ENCODE peak calls at places on chromosomes 7 and 10, in nine cellular contexts. One of them, this sample, is unnamed.

GRCh38 chr7:1899201-1899600 is 229.1 kb downstream of the ELFN1 start:
- DNase-seq in sigmoid colon: no peak
- DNase-seq in heart left ventricle: peak
- DNase-seq in body of pancreas: no peak
- DNase-seq in stomach: no peak
- DNase-seq in IMR-90: peak
- DNase-seq in A549: no peak
- DNase-seq in adrenal gland: no peak
- DNase-seq in ovary: no peak
- DNase-seq in this sample: no peak

GRCh38 chr10:131872837-131873375 is 27.9 kb upstream of the PPP2R2D start:
- DNase-seq in sigmoid colon: peak
- DNase-seq in adrenal gland: no peak
- DNase-seq in body of pancreas: no peak
- DNase-seq in stomach: no peak
- DNase-seq in ovary: no peak
- DNase-seq in heart left ventricle: no peak
- DNase-seq in A549: no peak
- DNase-seq in IMR-90: no peak
- DNase-seq in this sample: no peak

GRCh38 chr7:41188163-41189130 is 514.4 kb downstream of the INHBA start:
- DNase-seq in sigmoid colon: no peak
- DNase-seq in body of pancreas: no peak
- DNase-seq in adrenal gland: no peak
- DNase-seq in ovary: no peak
- DNase-seq in stomach: no peak
- DNase-seq in A549: no peak
- DNase-seq in IMR-90: peak
- DNase-seq in heart left ventricle: no peak
- DNase-seq in this sample: no peak

GRCh38 chr10:114412907-114413386 is 8.6 kb upstream of the AFAP1L2 start:
- DNase-seq in sigmoid colon: peak
- DNase-seq in heart left ventricle: peak
- DNase-seq in IMR-90: peak
- DNase-seq in body of pancreas: no peak
- DNase-seq in ovary: no peak
- DNase-seq in adrenal gland: peak
- DNase-seq in stomach: no peak
- DNase-seq in A549: peak
- DNase-seq in this sample: no peak

GRCh38 chr10:58753425-58753824 is 240.8 kb downstream of the BICC1 start:
- DNase-seq in IMR-90: no peak
- DNase-seq in stomach: no peak
- DNase-seq in A549: no peak
- DNase-seq in sigmoid colon: no peak
- DNase-seq in ovary: no peak
- DNase-seq in adrenal gland: no peak
- DNase-seq in heart left ventricle: no peak
- DNase-seq in body of pancreas: no peak
- DNase-seq in this sample: no peak

GRCh38 chr10:100982916-100983830 is 4.1 kb downstream of the MRPL43 start:
- DNase-seq in heart left ventricle: no peak
- DNase-seq in IMR-90: no peak
- DNase-seq in stomach: peak
- DNase-seq in adrenal gland: peak
- DNase-seq in sigmoid colon: peak
- DNase-seq in ovary: peak
- DNase-seq in body of pancreas: peak
- DNase-seq in A549: no peak
- DNase-seq in this sample: no peak

GRCh38 chr10:110432084-110432483 is 65.6 kb upstream of the DUSP5 start:
- DNase-seq in heart left ventricle: no peak
- DNase-seq in body of pancreas: no peak
- DNase-seq in A549: no peak
- DNase-seq in IMR-90: no peak
- DNase-seq in adrenal gland: no peak
- DNase-seq in stomach: peak
- DNase-seq in ovary: no peak
- DNase-seq in sigmoid colon: peak
- DNase-seq in this sample: no peak

GRCh38 chr10:108562105-108562504 is 1361.2 kb downstream of the XPNPEP1 start:
- DNase-seq in IMR-90: no peak
- DNase-seq in sigmoid colon: no peak
- DNase-seq in body of pancreas: no peak
- DNase-seq in adrenal gland: no peak
- DNase-seq in heart left ventricle: no peak
- DNase-seq in A549: no peak
- DNase-seq in stomach: no peak
- DNase-seq in ovary: no peak
- DNase-seq in this sample: no peak

GRCh38 chr10:59240581-59241183 is 64.2 kb downstream of the PHYHIPL start:
- DNase-seq in stomach: no peak
- DNase-seq in IMR-90: peak
- DNase-seq in A549: peak
- DNase-seq in adrenal gland: no peak
- DNase-seq in body of pancreas: no peak
- DNase-seq in ovary: peak
- DNase-seq in heart left ventricle: no peak
- DNase-seq in sigmoid colon: no peak
- DNase-seq in this sample: peak

GRCh38 chr7:111086532-111086931 is 4.4 kb upstream of the LRRN3 start:
- DNase-seq in stomach: no peak
- DNase-seq in adrenal gland: no peak
- DNase-seq in IMR-90: peak
- DNase-seq in sigmoid colon: no peak
- DNase-seq in heart left ventricle: no peak
- DNase-seq in body of pancreas: no peak
- DNase-seq in ovary: no peak
- DNase-seq in A549: no peak
- DNase-seq in this sample: no peak

GRCh38 chr7:55250313-55250712 is 114.8 kb upstream of the LANCL2 start:
- DNase-seq in adrenal gland: peak
- DNase-seq in body of pancreas: peak
- DNase-seq in IMR-90: no peak
- DNase-seq in sigmoid colon: no peak
- DNase-seq in heart left ventricle: no peak
- DNase-seq in stomach: peak
- DNase-seq in ovary: no peak
- DNase-seq in A549: peak
- DNase-seq in this sample: no peak

GRCh38 chr7:30926323-30926722 is 14.7 kb downstream of the AQP1 start:
- DNase-seq in ovary: peak
- DNase-seq in IMR-90: no peak
- DNase-seq in A549: no peak
- DNase-seq in sigmoid colon: peak
- DNase-seq in adrenal gland: peak
- DNase-seq in stomach: peak
- DNase-seq in body of pancreas: peak
- DNase-seq in heart left ventricle: peak
- DNase-seq in this sample: no peak

GRCh38 chr10:114518401-114519305 is 114.4 kb upstream of the AFAP1L2 start:
- DNase-seq in ovary: no peak
- DNase-seq in A549: peak
- DNase-seq in IMR-90: peak
- DNase-seq in body of pancreas: no peak
- DNase-seq in adrenal gland: peak
- DNase-seq in sigmoid colon: no peak
- DNase-seq in stomach: no peak
- DNase-seq in heart left ventricle: no peak
- DNase-seq in this sample: no peak

GRCh38 chr10:86968271-86968993 is at the start of gene ADIRF:
- DNase-seq in heart left ventricle: peak
- DNase-seq in A549: no peak
- DNase-seq in ovary: peak
- DNase-seq in IMR-90: no peak
- DNase-seq in stomach: peak
- DNase-seq in sigmoid colon: peak
- DNase-seq in body of pancreas: peak
- DNase-seq in adrenal gland: peak
- DNase-seq in this sample: peak

GRCh38 chr10:95810198-95810976 is 54.4 kb downstream of the ENTPD1 start:
- DNase-seq in stomach: no peak
- DNase-seq in sigmoid colon: no peak
- DNase-seq in body of pancreas: no peak
- DNase-seq in A549: no peak
- DNase-seq in ovary: no peak
- DNase-seq in IMR-90: no peak
- DNase-seq in heart left ventricle: no peak
- DNase-seq in adrenal gland: no peak
- DNase-seq in this sample: no peak
- TF ChIP-seq POLR2A in stomach: no peak
- TF ChIP-seq POLR2A in sigmoid colon: no peak
- TF ChIP-seq POLR2A in body of pancreas: no peak
- TF ChIP-seq POLR2A in A549: no peak
- TF ChIP-seq POLR2A in ovary: no peak
- TF ChIP-seq POLR2A in IMR-90: no peak
- TF ChIP-seq POLR2A in heart left ventricle: no peak
- TF ChIP-seq POLR2A in adrenal gland: no peak
- TF ChIP-seq POLR2A in this sample: no peak

GRCh38 chr10:11425288-11425595 is 186.2 kb downstream of the USP6NL start:
- DNase-seq in stomach: no peak
- DNase-seq in A549: no peak
- DNase-seq in heart left ventricle: no peak
- DNase-seq in ovary: no peak
- DNase-seq in IMR-90: no peak
- DNase-seq in adrenal gland: no peak
- DNase-seq in sigmoid colon: no peak
- DNase-seq in body of pancreas: no peak
- DNase-seq in this sample: no peak

GRCh38 chr10:11424456-11425287 is 186.8 kb downstream of the USP6NL start:
- DNase-seq in sigmoid colon: no peak
- DNase-seq in heart left ventricle: no peak
- DNase-seq in body of pancreas: peak
- DNase-seq in stomach: peak
- DNase-seq in ovary: peak
- DNase-seq in adrenal gland: peak
- DNase-seq in IMR-90: peak
- DNase-seq in A549: peak
- DNase-seq in this sample: no peak

GRCh38 chr10:11429439-11430052 is 181.9 kb downstream of the USP6NL start:
- DNase-seq in IMR-90: peak
- DNase-seq in adrenal gland: no peak
- DNase-seq in heart left ventricle: no peak
- DNase-seq in A549: no peak
- DNase-seq in body of pancreas: no peak
- DNase-seq in sigmoid colon: no peak
- DNase-seq in stomach: no peak
- DNase-seq in ovary: no peak
- DNase-seq in this sample: no peak

GRCh38 chr10:11430421-11431275 is 180.8 kb downstream of the USP6NL start:
- DNase-seq in ovary: no peak
- DNase-seq in IMR-90: no peak
- DNase-seq in adrenal gland: no peak
- DNase-seq in stomach: no peak
- DNase-seq in body of pancreas: no peak
- DNase-seq in heart left ventricle: no peak
- DNase-seq in A549: no peak
- DNase-seq in sigmoid colon: no peak
- DNase-seq in this sample: peak

GRCh38 chr10:11425672-11426071 is 185.8 kb downstream of the USP6NL start:
- DNase-seq in ovary: no peak
- DNase-seq in A549: no peak
- DNase-seq in sigmoid colon: no peak
- DNase-seq in body of pancreas: no peak
- DNase-seq in heart left ventricle: no peak
- DNase-seq in adrenal gland: no peak
- DNase-seq in stomach: no peak
- DNase-seq in IMR-90: no peak
- DNase-seq in this sample: no peak
- H3K4me3 ChIP-seq in ovary: no peak
- H3K4me3 ChIP-seq in A549: no peak
- H3K4me3 ChIP-seq in sigmoid colon: no peak
- H3K4me3 ChIP-seq in body of pancreas: no peak
- H3K4me3 ChIP-seq in heart left ventricle: no peak
- H3K4me3 ChIP-seq in adrenal gland: no peak
- H3K4me3 ChIP-seq in stomach: no peak
- H3K4me3 ChIP-seq in IMR-90: no peak
- H3K4me3 ChIP-seq in this sample: no peak

GRCh38 chr7:23292623-23293022 is 6.5 kb upstream of the MALSU1 start:
- DNase-seq in stomach: no peak
- DNase-seq in IMR-90: no peak
- DNase-seq in body of pancreas: no peak
- DNase-seq in A549: no peak
- DNase-seq in heart left ventricle: no peak
- DNase-seq in adrenal gland: no peak
- DNase-seq in sigmoid colon: no peak
- DNase-seq in ovary: no peak
- DNase-seq in this sample: no peak

GRCh38 chr7:23293500-23294073 is 5.6 kb upstream of the MALSU1 start:
- DNase-seq in body of pancreas: no peak
- DNase-seq in sigmoid colon: no peak
- DNase-seq in IMR-90: no peak
- DNase-seq in stomach: no peak
- DNase-seq in adrenal gland: no peak
- DNase-seq in A549: peak
- DNase-seq in heart left ventricle: no peak
- DNase-seq in ovary: no peak
- DNase-seq in this sample: no peak

GRCh38 chr7:23298141-23298851 is 843 bp upstream of the MALSU1 start:
- DNase-seq in stomach: no peak
- DNase-seq in sigmoid colon: no peak
- DNase-seq in adrenal gland: peak
- DNase-seq in body of pancreas: peak
- DNase-seq in heart left ventricle: no peak
- DNase-seq in A549: peak
- DNase-seq in ovary: peak
- DNase-seq in IMR-90: peak
- DNase-seq in this sample: no peak

GRCh38 chr7:23294549-23295400 is 4.4 kb upstream of the MALSU1 start:
- DNase-seq in heart left ventricle: no peak
- DNase-seq in adrenal gland: no peak
- DNase-seq in A549: no peak
- DNase-seq in ovary: no peak
- DNase-seq in stomach: no peak
- DNase-seq in body of pancreas: no peak
- DNase-seq in sigmoid colon: no peak
- DNase-seq in IMR-90: no peak
- DNase-seq in this sample: no peak

GRCh38 chr7:23295401-23295697 is 3.8 kb upstream of the MALSU1 start:
- DNase-seq in sigmoid colon: no peak
- DNase-seq in A549: no peak
- DNase-seq in body of pancreas: no peak
- DNase-seq in IMR-90: no peak
- DNase-seq in stomach: no peak
- DNase-seq in ovary: no peak
- DNase-seq in adrenal gland: no peak
- DNase-seq in heart left ventricle: no peak
- DNase-seq in this sample: no peak
- H3K27ac ChIP-seq in sigmoid colon: no peak
- H3K27ac ChIP-seq in A549: peak
- H3K27ac ChIP-seq in body of pancreas: no peak
- H3K27ac ChIP-seq in IMR-90: no peak
- H3K27ac ChIP-seq in stomach: no peak
- H3K27ac ChIP-seq in ovary: no peak
- H3K27ac ChIP-seq in adrenal gland: no peak
- H3K27ac ChIP-seq in heart left ventricle: no peak
- H3K27ac ChIP-seq in this sample: no peak

DNA sequence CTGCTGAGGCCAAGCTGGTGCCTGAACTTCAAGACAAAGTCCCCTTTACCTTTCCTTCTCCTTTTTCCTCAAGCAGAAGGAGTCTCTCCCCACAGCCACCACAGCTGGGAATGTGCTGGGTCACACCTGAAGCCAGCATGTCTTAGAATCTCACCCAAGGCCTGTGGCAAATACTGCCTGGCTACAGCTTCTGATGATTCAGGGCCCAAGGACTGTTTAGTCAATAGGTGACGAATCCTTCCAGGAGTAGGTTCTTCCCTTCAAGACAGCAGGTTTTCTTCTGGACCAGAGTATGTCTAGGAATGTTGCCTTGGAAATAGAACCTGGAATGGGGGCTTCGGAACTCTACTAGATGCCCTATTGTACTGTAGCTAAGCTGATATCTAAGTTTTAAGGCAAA is 374.6 kb downstream of the KIF20B start:
- DNase-seq in IMR-90: no peak
- DNase-seq in stomach: no peak
- DNase-seq in A549: no peak
- DNase-seq in heart left ventricle: no peak
- DNase-seq in ovary: no peak
- DNase-seq in adrenal gland: no peak
- DNase-seq in body of pancreas: no peak
- DNase-seq in sigmoid colon: no peak
- DNase-seq in this sample: no peak
- TF ChIP-seq POLR2A in IMR-90: no peak
- TF ChIP-seq POLR2A in stomach: no peak
- TF ChIP-seq POLR2A in A549: no peak
- TF ChIP-seq POLR2A in heart left ventricle: no peak
- TF ChIP-seq POLR2A in ovary: no peak
- TF ChIP-seq POLR2A in adrenal gland: no peak
- TF ChIP-seq POLR2A in body of pancreas: no peak
- TF ChIP-seq POLR2A in sigmoid colon: no peak
- TF ChIP-seq POLR2A in this sample: no peak

This sample was measured in prostate gland.